ENCODE peak calls at places on chromosomes 7 and 10, in six cellular contexts. Y is heart right ventricle, D is Panc1, V is GM13977, J is epithelial cell of esophagus, X is progenitor cell of endocrine pancreas. W is an unnamed sample.

GRCh38 chr10:13830385-13830784 is 243.6 kb downstream of the PRPF18 start:
- DNase-seq in Y (no peak), D (no peak), V (no peak), J (no peak), X (no peak), W (no peak)

GRCh38 chr10:119352042-119352441 is 144.7 kb downstream of the GRK5 start:
- DNase-seq in Y (no peak), D (no peak), V (no peak), J (no peak), X (no peak), W (no peak)

GRCh38 chr7:145324081-145324480 is 488.2 kb upstream of the TPK1 start:
- DNase-seq in Y (no peak), D (no peak), V (no peak), J (no peak), X (no peak), W (no peak)

GRCh38 chr10:114874827-114875541 is 53.4 kb downstream of the FHIP2A start:
- DNase-seq in Y (no peak), D (no peak), V (peak; percentile 8), J (no peak), X (no peak), W (no peak)

GRCh38 chr10:125627646-125628045 is 55.3 kb downstream of the TEX36 start:
- DNase-seq in Y (no peak), D (no peak), V (no peak), J (no peak), X (no peak), W (no peak)

GRCh38 chr10:3464760-3465405 is 292.3 kb upstream of the PITRM1 start:
- DNase-seq in Y (no peak), D (no peak), V (no peak), J (peak; percentile 88), X (no peak), W (no peak)

GRCh38 chr10:92242910-92243671 is 47.8 kb downstream of the CPEB3 start:
- DNase-seq in Y (peak; percentile 67), D (peak; percentile 39), V (peak; percentile 42), J (peak; percentile 71), X (peak; percentile 11), W (peak; percentile 64)

GRCh38 chr10:22611425-22612111 is 102.8 kb downstream of the PIP4K2A start:
- DNase-seq in Y (no peak), D (no peak), V (peak; percentile 21), J (no peak), X (no peak), W (no peak)

GRCh38 chr10:32005050-32005449 is 51.2 kb downstream of the KIF5B start:
- DNase-seq in Y (no peak), D (peak; percentile 35), V (peak; percentile 46), J (peak; percentile 62), X (no peak), W (peak; percentile 67)

GRCh38 chr10:5449823-5450222 is 37.5 kb downstream of the NET1 start:
- DNase-seq in Y (no peak), D (no peak), V (no peak), J (peak; percentile 76), X (no peak), W (no peak)
- TF ChIP-seq CTCF in Y (peak; percentile 5), D (no peak), V (no peak), J (peak; percentile 36), X (peak; percentile 27), W (no peak)

GRCh38 chr7:2804227-2804763 is 39.8 kb downstream of the GNA12 start:
- DNase-seq in Y (no peak), D (no peak), V (no peak), J (no peak), X (no peak), W (no peak)
- TF ChIP-seq CTCF in Y (no peak), D (no peak), V (no peak), J (no peak), X (peak; percentile 20), W (peak; percentile 25)

GRCh38 chr10:9315292-9315691 is 1260.8 kb downstream of the GATA3 start:
- DNase-seq in Y (no peak), D (no peak), V (no peak), J (no peak), X (no peak), W (no peak)

GRCh38 chr10:9311702-9312499 is 1257.4 kb downstream of the GATA3 start:
- DNase-seq in Y (no peak), D (no peak), V (no peak), J (no peak), X (no peak), W (no peak)
- TF ChIP-seq CTCF in Y (no peak), D (peak; percentile 37), V (no peak), J (peak; percentile 32), X (peak; percentile 50), W (no peak)

GRCh38 chr10:101139421-101139911 is 8.4 kb downstream of the TLX1 start:
- DNase-seq in Y (no peak), D (no peak), V (peak; percentile 22), J (no peak), X (no peak), W (no peak)
- TF ChIP-seq CTCF in Y (peak; percentile 22), D (no peak), V (no peak), J (no peak), X (peak; percentile 49), W (no peak)

DNA sequence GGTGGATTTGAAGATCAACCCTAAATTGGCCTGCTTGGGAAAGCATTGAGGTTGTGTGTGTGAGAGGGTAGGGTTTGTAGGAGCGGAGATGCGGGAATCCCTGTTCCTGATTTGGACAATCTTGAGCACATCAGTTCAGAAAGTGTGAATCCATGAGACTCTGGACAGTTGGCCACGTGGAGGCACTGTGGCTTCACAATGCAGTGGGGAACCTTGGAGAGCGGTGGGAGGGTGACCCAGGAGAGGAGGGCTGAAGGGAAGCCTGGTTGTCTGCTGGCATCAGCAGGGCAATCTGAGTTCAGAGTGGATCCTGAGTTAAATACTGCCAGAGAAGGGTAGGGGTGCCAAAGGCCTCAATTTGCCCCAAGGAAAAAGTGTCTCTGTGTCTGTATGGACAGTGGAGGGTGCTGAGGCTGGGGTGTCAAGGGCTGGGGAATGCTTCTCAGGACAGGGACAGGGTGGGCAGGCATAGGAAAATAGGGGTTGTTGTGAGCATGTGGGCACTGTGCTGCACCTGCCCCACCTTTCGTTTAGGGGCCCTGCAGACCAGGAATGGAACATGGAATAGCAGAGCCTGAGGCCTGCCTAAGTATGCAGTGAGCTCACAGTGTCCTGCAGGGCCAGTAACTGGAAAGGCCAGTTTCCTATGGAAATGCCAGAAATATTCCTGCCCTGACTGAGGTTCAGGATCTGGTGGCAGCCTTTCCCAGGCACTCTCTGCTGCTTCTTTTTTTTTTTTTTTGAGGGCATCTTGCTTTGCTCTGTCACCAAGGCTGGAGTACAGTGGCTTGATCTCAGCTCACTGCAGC is 162.9 kb upstream of the PRSS58 start:
- DNase-seq in Y (no peak), D (no peak), V (no peak), J (peak; percentile 29), X (no peak), W (no peak)
- TF ChIP-seq CTCF in Y (no peak), D (peak; percentile 18), V (no peak), J (peak; percentile 10), X (peak; percentile 30), W (no peak)

GRCh38 chr7:38962028-38962427 is 15.7 kb upstream of the POU6F2 start:
- DNase-seq in Y (no peak), D (no peak), V (no peak), J (no peak), X (no peak), W (no peak)
- TF ChIP-seq CTCF in Y (no peak), D (no peak), V (no peak), J (no peak), X (no peak), W (no peak)

GRCh38 chr7:158865462-158865922 is 9.1 kb downstream of the DYNC2I1 start:
- DNase-seq in Y (no peak), D (no peak), V (no peak), J (no peak), X (no peak), W (no peak)

GRCh38 chr7:158869876-158870275 is 13.5 kb downstream of the DYNC2I1 start:
- DNase-seq in Y (no peak), D (no peak), V (no peak), J (no peak), X (no peak), W (no peak)

GRCh38 chr7:158868754-158869410 is 12.5 kb downstream of the DYNC2I1 start:
- DNase-seq in Y (no peak), D (no peak), V (no peak), J (no peak), X (no peak), W (no peak)

GRCh38 chr7:158865977-158866376 is 9.6 kb downstream of the DYNC2I1 start:
- DNase-seq in Y (no peak), D (no peak), V (no peak), J (no peak), X (no peak), W (no peak)

DNA sequence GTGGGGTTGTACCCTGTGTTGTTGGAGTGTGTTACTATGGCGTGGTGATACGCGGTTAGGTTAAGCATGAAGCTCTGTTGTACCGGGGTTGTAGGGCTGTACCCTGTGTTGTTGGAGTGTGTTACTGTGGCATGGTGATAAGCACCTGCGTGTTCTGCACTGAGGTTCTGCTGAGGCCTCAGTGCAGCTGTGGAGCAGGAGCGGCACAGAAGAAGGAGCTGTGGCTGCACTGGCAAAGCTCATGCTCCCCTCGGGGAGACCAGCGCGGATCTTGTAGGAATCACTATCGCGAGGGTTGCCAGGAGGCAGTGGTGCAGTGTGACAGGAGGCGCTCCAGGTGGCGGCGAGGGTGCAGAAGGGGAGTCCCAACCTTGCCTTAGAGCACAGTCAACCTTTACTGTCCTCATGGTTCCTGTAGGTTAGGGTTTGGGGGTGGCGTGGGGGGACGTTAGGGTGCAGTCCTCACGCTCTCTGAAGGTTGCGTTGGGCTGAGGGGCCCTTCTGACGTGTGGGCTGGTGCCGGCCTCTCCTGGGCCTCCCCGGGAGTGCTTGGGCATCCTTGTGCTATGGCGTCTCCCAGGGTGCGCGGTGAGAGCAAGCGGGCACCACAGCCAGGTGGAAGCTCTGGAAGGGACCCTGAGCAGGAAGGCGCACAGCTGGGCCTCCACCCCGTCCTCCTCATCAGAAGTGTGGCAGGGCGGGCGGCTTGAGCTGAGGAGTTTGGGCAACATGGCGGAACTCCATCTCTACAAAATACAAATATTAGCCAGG is 11.0 kb downstream of the DYNC2I1 start:
- DNase-seq in Y (no peak), D (no peak), V (no peak), J (no peak), X (no peak), W (no peak)
- TF ChIP-seq CTCF in Y (no peak), D (no peak), V (no peak), J (no peak), X (no peak), W (no peak)

W was measured in Peyer's patch.